ENCODE peak calls at places on chromosomes 13 and 19, in ten cellular contexts. Z is HL-60, N is fibroblast of lung, Q is A549, T is GM12878, W is OCI-LY7, M is heart right ventricle, O is heart left ventricle, Y is esophagus squamous epithelium, R is neural progenitor cell. V is an unnamed sample.

GRCh38 chr19:50550594-50550966 is 17.7 kb downstream of the LRRC4B start:
- DNase-seq in Q (no peak), R (no peak), Y (no peak), T (no peak), M (no peak), O (no peak), W (no peak), N (no peak), Z (no peak), V (no peak)

GRCh38 chr13:61316647-61317046 is 99.0 kb downstream of the PCDH20 start:
- DNase-seq in N (no peak), M (no peak), O (no peak), W (no peak), Y (no peak), Q (no peak), T (no peak), R (peak; percentile 53), Z (no peak), V (no peak)

GRCh38 chr13:93559718-93560117 is 333.1 kb downstream of the GPC6 start:
- DNase-seq in O (no peak), M (no peak), W (no peak), Z (no peak), N (peak; percentile 91), Q (peak; percentile 0), T (no peak), Y (no peak), R (no peak), V (no peak)

GRCh38 chr19:56837892-56838679 is 2.4 kb downstream of the PEG3 start:
- DNase-seq in Z (peak; percentile 89), M (peak; percentile 75), Q (no peak), R (no peak), W (no peak), N (no peak), Y (no peak), T (no peak), O (peak; percentile 70), V (peak; percentile 75)

GRCh38 chr19:13172335-13173128 is 22.3 kb downstream of the IER2 start:
- DNase-seq in O (peak; percentile 78), T (no peak), Z (peak; percentile 43), M (peak; percentile 78), Q (peak; percentile 60), Y (no peak), N (peak; percentile 87), W (no peak), R (no peak), V (peak; percentile 94)

GRCh38 chr13:107730835-107731234 is 484.5 kb downstream of the LIG4 start:
- DNase-seq in Z (no peak), T (no peak), O (no peak), Q (no peak), Y (no peak), N (peak; percentile 66), R (no peak), W (no peak), M (no peak), V (no peak)

GRCh38 chr13:33009019-33009418 is 7.2 kb upstream of the KL start:
- DNase-seq in W (no peak), T (no peak), R (no peak), N (no peak), O (no peak), Z (no peak), Q (no peak), Y (no peak), M (no peak), V (no peak)

GRCh38 chr19:38093587-38093986 is 130.4 kb downstream of the DPF1 start:
- DNase-seq in O (peak; percentile 50), M (peak; percentile 47), R (no peak), T (no peak), N (no peak), Z (no peak), Q (no peak), W (no peak), Y (no peak), V (no peak)

GRCh38 chr13:37375724-37376123 is 222.8 kb downstream of the POSTN start:
- DNase-seq in Y (no peak), T (no peak), Q (no peak), O (no peak), Z (no peak), M (no peak), N (no peak), W (no peak), R (no peak), V (no peak)

GRCh38 chr13:113148407-113148806 is 10.0 kb upstream of the PROZ start:
- DNase-seq in Q (no peak), M (no peak), O (no peak), Z (no peak), Y (no peak), R (no peak), N (no peak), T (no peak), W (no peak), V (no peak)

GRCh38 chr13:46176756-46177155 is 5.2 kb downstream of the LCP1 start:
- DNase-seq in N (no peak), T (peak; percentile 79), W (peak; percentile 83), M (no peak), Q (no peak), R (no peak), Y (no peak), O (no peak), Z (peak; percentile 96), V (no peak)

GRCh38 chr19:10915511-10916091 is 12.8 kb downstream of the YIPF2 start:
- DNase-seq in Q (no peak), W (no peak), Y (no peak), T (no peak), Z (no peak), N (peak; percentile 81), M (no peak), R (no peak), O (peak; percentile 6), V (peak; percentile 87)

GRCh38 chr13:33366469-33367062 is 81.0 kb upstream of the STARD13 start:
- DNase-seq in Q (no peak), Z (no peak), O (no peak), M (no peak), Y (no peak), R (no peak), T (no peak), N (no peak), W (no peak), V (no peak)

GRCh38 chr13:45847554-45848224 is 3.9 kb downstream of the SIAH3 start:
- DNase-seq in N (peak; percentile 34), M (peak; percentile 22), O (no peak), R (no peak), Z (peak; percentile 84), Y (no peak), W (no peak), T (no peak), Q (no peak), V (peak; percentile 62)

GRCh38 chr13:63110431-63110830 is 1694.8 kb upstream of the PCDH20 start:
- DNase-seq in Y (no peak), Z (no peak), W (no peak), Q (no peak), T (no peak), O (no peak), N (peak; percentile 56), R (no peak), M (no peak), V (no peak)

GRCh38 chr13:112861876-112862615 is 107.0 kb upstream of the MCF2L start:
- DNase-seq in N (no peak), Q (no peak), W (no peak), Z (no peak), O (no peak), Y (no peak), R (no peak), M (no peak), T (no peak), V (no peak)

GRCh38 chr13:74409551-74409950 is 275.3 kb upstream of the KLF12 start:
- DNase-seq in T (no peak), M (no peak), W (no peak), Q (no peak), Y (no peak), N (no peak), Z (no peak), R (no peak), O (no peak), V (no peak)

GRCh38 chr13:40315416-40316064 is 350.9 kb downstream of the FOXO1 start:
- DNase-seq in Q (no peak), M (no peak), N (peak; percentile 23), O (peak; percentile 26), Y (no peak), W (peak; percentile 37), Z (no peak), T (no peak), R (no peak), V (peak; percentile 43)

DNA sequence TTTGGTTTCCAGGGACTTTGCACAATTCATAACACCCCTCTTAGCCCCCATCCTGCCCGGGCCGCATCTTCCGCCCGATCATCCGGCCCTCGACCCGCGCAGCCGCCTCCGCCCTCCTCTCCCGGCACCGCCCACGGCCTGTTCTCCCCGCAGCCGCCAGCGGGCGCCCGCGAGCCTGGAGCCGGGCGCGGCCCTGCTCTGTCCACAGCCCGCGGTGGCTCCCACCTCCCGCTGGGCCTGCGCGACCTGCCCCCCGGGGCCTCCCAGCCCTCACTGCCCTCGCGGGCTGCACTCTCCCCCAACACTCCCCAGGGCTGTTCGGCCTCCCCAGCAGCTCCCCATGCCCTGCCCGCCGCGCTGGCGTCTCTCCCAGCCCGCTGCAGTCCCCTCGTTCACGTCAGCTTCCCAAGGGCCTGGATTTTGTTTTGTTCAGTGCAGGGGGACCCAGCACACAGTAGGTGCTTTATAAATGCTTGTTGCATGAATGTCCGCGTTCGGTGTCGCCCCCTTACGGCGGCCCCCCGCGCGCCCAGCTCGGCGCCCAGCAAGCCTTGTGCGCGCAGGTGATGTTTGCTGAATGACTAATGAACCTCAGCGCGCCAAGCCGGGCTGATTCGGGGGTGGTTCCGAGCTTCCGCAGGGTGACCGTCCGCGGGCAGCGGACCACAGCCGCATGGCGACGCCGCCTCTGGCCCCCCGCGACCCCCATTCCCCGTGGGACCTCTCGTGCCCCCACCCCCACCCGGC is 4.6 kb upstream of the APC2 start:
- DNase-seq in W (peak; percentile 80), T (no peak), Y (no peak), O (peak; percentile 61), N (no peak), Z (peak; percentile 50), M (peak; percentile 75), Q (peak; percentile 70), R (peak; percentile 82), V (no peak)
- H3K4me3 ChIP-seq in W (peak overlapping the region; percentile 60), T (peak overlapping the region; percentile 47), Y (peak overlapping the region; percentile 54), O (peak overlapping the region; percentile 31), N (peak overlapping the region; percentile 50), Z (no peak overlapping the region), M (peak overlapping the region; percentile 18), Q (peak overlapping the region; percentile 63), R (peak overlapping the region; percentile 49), V (no peak overlapping the region)

GRCh38 chr19:14494910-14495677 is 833 bp downstream of the GIPC1 start:
- DNase-seq in W (peak; percentile 17), T (no peak), Y (no peak), Z (no peak), Q (no peak), N (no peak), R (no peak), M (no peak), O (no peak), V (no peak)
- H3K27ac ChIP-seq in W (no peak overlapping the region), T (no peak overlapping the region), Y (peak overlapping the region; percentile 95), Z (no peak overlapping the region), Q (peak overlapping the region; percentile 89), N (peak overlapping the region; percentile 67), R (no peak overlapping the region), M (peak overlapping the region; percentile 81), O (peak overlapping the region; percentile 80), V (peak overlapping the region; percentile 52)

GRCh38 chr19:17842663-17843313 is 5.0 kb downstream of the JAK3 start:
- DNase-seq in T (no peak), R (no peak), Y (no peak), N (no peak), W (no peak), O (no peak), Z (no peak), Q (no peak), M (no peak), V (no peak)
- H3K4me3 ChIP-seq in T (no peak overlapping the region), R (peak overlapping the region; percentile 50), Y (peak overlapping the region; percentile 63), N (peak overlapping the region; percentile 42), W (no peak overlapping the region), O (no peak overlapping the region), Z (no peak overlapping the region), Q (peak overlapping the region; percentile 47), M (peak overlapping the region; percentile 1), V (no peak overlapping the region)

GRCh38 chr13:44792096-44792495 is 197.2 kb downstream of the NUFIP1 start:
- DNase-seq in M (no peak), O (no peak), N (no peak), R (no peak), W (no peak), T (no peak), Y (no peak), Z (no peak), Q (no peak), V (no peak)
- H3K27ac ChIP-seq in M (no peak overlapping the region), O (no peak overlapping the region), N (no peak overlapping the region), R (no peak overlapping the region), W (no peak overlapping the region), T (no peak overlapping the region), Y (no peak overlapping the region), Z (no peak overlapping the region), Q (no peak overlapping the region), V (no peak overlapping the region)